ENCODE peak calls at places on chromosome 13, in six cellular contexts. K is Caco-2, M is tibial nerve, O is lung, N is mesendoderm, R is heart right ventricle. C is an unnamed sample.

GRCh38 chr13:46168341-46168740 is 13.6 kb downstream of the LCP1 start:
- DNase-seq in R (no peak), M (no peak), O (no peak), N (no peak), K (no peak), C (no peak)

GRCh38 chr13:111429064-111429558 is 108.7 kb downstream of the TEX29 start:
- DNase-seq in N (peak; percentile 71), K (peak; percentile 73), O (peak; percentile 52), M (no peak), R (no peak), C (peak; percentile 82)

GRCh38 chr13:75399168-75399878 is 82.6 kb downstream of the TBC1D4 start:
- DNase-seq in M (no peak), K (no peak), R (no peak), N (no peak), O (no peak), C (no peak)

GRCh38 chr13:94318418-94318817 is 161.1 kb downstream of the DCT start:
- DNase-seq in N (no peak), K (no peak), O (no peak), R (no peak), M (no peak), C (no peak)

GRCh38 chr13:79912403-79912802 is 428.5 kb downstream of the SPRY2 start:
- DNase-seq in K (no peak), N (no peak), M (no peak), R (no peak), O (no peak), C (no peak)

GRCh38 chr13:98599502-98600328 is 22.8 kb upstream of the STK24 start:
- DNase-seq in O (no peak), N (peak; percentile 81), R (no peak), M (no peak), K (peak; percentile 57), C (no peak)

GRCh38 chr13:111907341-111907880 is 159.5 kb upstream of the SOX1 start:
- DNase-seq in K (no peak), O (no peak), R (no peak), M (no peak), N (no peak), C (no peak)

GRCh38 chr13:77492982-77493381 is 42.5 kb upstream of the SCEL start:
- DNase-seq in M (no peak), O (no peak), N (peak; percentile 37), K (no peak), R (no peak), C (peak; percentile 41)

GRCh38 chr13:90420683-90421082 is 926.8 kb upstream of the MIR17HG start:
- DNase-seq in M (no peak), O (no peak), N (peak; percentile 31), R (no peak), K (no peak), C (no peak)

GRCh38 chr13:100040196-100040595 is 48.7 kb upstream of the PCCA start:
- DNase-seq in O (no peak), N (no peak), K (no peak), R (no peak), M (no peak), C (no peak)

GRCh38 chr13:80705371-80706163 is 364.6 kb upstream of the SPRY2 start:
- DNase-seq in M (no peak), N (no peak), O (no peak), R (no peak), K (no peak), C (no peak)

GRCh38 chr13:27516103-27516502 is 65.7 kb upstream of the MTIF3 start:
- DNase-seq in O (no peak), M (no peak), R (no peak), N (no peak), K (no peak), C (no peak)

GRCh38 chr13:86563308-86563707 is 764.1 kb upstream of the SLITRK6 start:
- DNase-seq in K (no peak), O (no peak), M (no peak), R (no peak), N (no peak), C (no peak)

GRCh38 chr13:94328336-94329041 is 151.0 kb downstream of the DCT start:
- DNase-seq in O (no peak), N (no peak), M (no peak), R (no peak), K (no peak), C (no peak)

DNA sequence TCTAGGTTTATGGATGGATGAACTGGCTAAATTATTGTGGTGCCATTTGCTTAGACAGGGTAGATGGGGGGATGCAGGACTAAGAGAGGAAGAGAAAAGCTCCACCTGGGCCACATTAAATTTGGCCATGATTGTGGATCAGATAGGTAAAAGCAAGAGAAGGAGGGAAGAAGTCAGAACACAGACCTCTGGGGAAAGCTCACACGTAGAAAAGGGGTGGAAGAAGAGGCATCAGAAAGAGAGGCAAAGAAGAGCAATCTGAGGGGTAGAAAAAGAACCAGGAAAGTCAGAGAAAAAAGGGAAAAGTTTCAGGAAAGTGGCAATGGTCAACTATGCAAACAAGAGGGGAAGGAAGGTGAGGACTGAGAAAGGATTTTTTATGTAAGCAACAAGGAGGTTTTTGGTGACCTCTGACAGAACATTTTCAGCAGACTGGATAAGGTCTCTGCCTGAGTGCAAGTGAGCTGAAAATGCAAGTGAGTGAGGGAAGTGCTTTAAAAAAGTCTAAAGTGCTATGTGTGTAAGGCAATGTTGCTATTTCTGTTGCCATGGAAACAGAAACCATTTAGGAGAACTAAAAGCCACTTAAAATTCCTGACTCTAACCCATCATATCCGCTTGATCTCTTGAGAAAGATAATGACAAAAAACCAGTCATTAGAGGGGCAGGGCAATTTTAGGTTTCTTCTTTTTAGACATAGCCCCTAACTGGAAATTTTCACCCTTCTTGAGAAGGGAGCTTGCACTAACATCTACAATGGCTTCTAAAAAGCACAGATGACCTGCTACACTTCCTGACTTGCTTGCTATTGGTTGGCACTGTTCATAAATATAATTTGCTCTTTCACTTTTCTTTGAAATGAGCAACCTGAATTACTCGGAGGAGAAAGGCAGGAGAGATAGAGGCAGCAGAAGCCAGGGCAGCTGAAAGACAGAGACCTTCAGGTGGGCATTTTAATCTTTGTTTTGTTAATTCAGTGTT is at the start of gene CYSLTR2:
- DNase-seq in K (no peak), O (no peak), R (no peak), M (no peak), N (peak; percentile 82), C (no peak)
- H3K4me3 ChIP-seq in K (no peak within 1 kb of the TSS), O (no peak within 1 kb of the TSS), R (peak within 1 kb of the TSS; percentile 8), M (no peak within 1 kb of the TSS), N (no peak within 1 kb of the TSS), C (no peak within 1 kb of the TSS)

GRCh38 chr13:40189426-40189825 is 477.0 kb downstream of the FOXO1 start:
- DNase-seq in M (no peak), R (no peak), O (no peak), N (no peak), K (no peak), C (no peak)

GRCh38 chr13:40191186-40191980 is 475.1 kb downstream of the FOXO1 start:
- DNase-seq in K (no peak), R (no peak), N (no peak), M (no peak), O (no peak), C (no peak)

GRCh38 chr13:40192516-40193257 is 473.8 kb downstream of the FOXO1 start:
- DNase-seq in K (no peak), R (no peak), O (no peak), N (no peak), M (no peak), C (no peak)

GRCh38 chr13:40189885-40190655 is 476.4 kb downstream of the FOXO1 start:
- DNase-seq in O (no peak), R (no peak), K (no peak), N (peak; percentile 36), M (no peak), C (peak; percentile 10)

DNA sequence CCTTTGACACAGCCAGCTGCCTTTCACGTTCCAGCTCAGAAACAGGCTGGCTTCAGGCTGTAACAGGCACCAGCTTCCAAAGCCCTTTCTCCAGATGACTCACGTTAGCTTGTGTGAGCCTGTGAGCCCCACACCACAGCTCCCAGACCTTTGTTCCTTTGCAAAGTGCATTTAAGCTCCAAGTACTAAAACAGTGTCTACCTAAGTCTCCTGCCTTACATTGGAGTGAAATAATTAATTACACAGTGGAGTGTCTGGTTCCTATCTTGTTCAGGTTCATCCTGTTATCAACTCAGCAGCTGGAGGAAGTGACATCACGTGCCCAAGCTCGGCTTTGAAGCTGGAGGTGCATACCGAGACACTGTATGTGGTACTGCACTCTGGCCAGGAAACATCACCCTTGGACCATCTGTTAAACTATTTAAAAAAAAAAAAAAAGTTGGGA is 475.8 kb downstream of the FOXO1 start:
- DNase-seq in M (no peak), R (no peak), K (peak; percentile 60), N (peak; percentile 66), O (no peak), C (peak; percentile 55)
- H3K4me1 ChIP-seq in M (no peaks in the 10 kb centered on the region), R (peaks cover 20% of the 10 kb centered on the region), K (peaks cover 18% of the 10 kb centered on the region), N (peaks cover 3% of the 10 kb centered on the region), O (peaks cover 3% of the 10 kb centered on the region), C (peaks cover 28% of the 10 kb centered on the region)

GRCh38 chr13:114026128-114026880 is 52.4 kb upstream of the C13orf46 start:
- DNase-seq in M (no peak), R (peak; percentile 10), N (no peak), K (no peak), O (no peak), C (no peak)
- H3K36me3 ChIP-seq in M (no peaks in the 10 kb centered on the region), R (peaks cover 12% of the 10 kb centered on the region), N (no peaks in the 10 kb centered on the region), K (no peaks in the 10 kb centered on the region), O (peaks cover 25% of the 10 kb centered on the region), C (no peaks in the 10 kb centered on the region)

DNA sequence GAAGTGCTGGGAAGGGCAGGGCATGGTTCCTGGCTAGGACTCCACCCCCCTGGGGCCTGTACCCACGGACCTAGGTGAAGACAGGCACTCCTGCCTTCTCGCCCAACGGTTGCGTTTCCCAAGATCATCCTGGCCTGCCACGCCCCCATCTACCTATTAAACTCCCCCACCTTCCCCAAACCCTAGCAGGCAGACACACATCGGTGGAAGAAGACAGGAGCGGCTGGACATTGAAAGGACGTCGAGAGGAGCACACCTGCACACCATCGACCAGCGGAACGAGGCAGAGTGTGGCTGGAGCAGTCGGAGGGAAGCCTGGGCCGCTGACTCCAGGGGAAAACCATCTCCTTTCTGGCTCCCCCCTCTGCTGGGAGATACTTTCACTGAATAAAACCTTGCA is 45.6 kb upstream of the ALOX5AP start:
- DNase-seq in R (no peak), K (no peak), M (no peak), O (no peak), N (no peak), C (no peak)
- H3K4me3 ChIP-seq in R (no peak overlapping the region), K (no peak overlapping the region), M (no peak overlapping the region), O (no peak overlapping the region), N (no peak overlapping the region), C (no peak overlapping the region)

GRCh38 chr13:40974460-40975407 is 44.4 kb downstream of the ELF1 start:
- DNase-seq in O (no peak), M (no peak), R (no peak), K (peak; percentile 71), N (peak; percentile 76), C (peak; percentile 17)
- H3K4me1 ChIP-seq in O (peaks cover 7% of the 10 kb centered on the region), M (no peaks in the 10 kb centered on the region), R (peaks cover 9% of the 10 kb centered on the region), K (peaks cover 70% of the 10 kb centered on the region), N (no peaks in the 10 kb centered on the region), C (no peaks in the 10 kb centered on the region)

GRCh38 chr13:114022876-114023275 is 49.0 kb upstream of the C13orf46 start:
- DNase-seq in K (no peak), R (no peak), N (no peak), M (no peak), O (no peak), C (no peak)
- H3K36me3 ChIP-seq in K (no peaks in the 10 kb centered on the region), R (peaks cover 35% of the 10 kb centered on the region), N (no peaks in the 10 kb centered on the region), M (peaks cover 11% of the 10 kb centered on the region), O (peaks cover 44% of the 10 kb centered on the region), C (no peaks in the 10 kb centered on the region)